ENCODE peak calls at places on chromosomes 2 and 18, in four cellular contexts. One of them, this sample, is unnamed.

GRCh38 chr18:78914586-78914935 is 65.1 kb upstream of the SALL3 start:
- DNase-seq in T-helper 9 cell: no peak
- DNase-seq in EL: no peak
- DNase-seq in IMR-90: no peak
- DNase-seq in this sample: no peak

GRCh38 chr2:233473386-233473791 is 93.2 kb downstream of the USP40 start:
- DNase-seq in T-helper 9 cell: no peak
- DNase-seq in EL: no peak
- DNase-seq in IMR-90: no peak
- DNase-seq in this sample: no peak

GRCh38 chr2:216620806-216621205 is 12.4 kb upstream of the IGFBP2 start:
- DNase-seq in T-helper 9 cell: no peak
- DNase-seq in EL: no peak
- DNase-seq in IMR-90: peak; percentile 39
- DNase-seq in this sample: no peak

GRCh38 chr2:190701586-190701985 is 52.7 kb downstream of the NAB1 start:
- DNase-seq in T-helper 9 cell: no peak
- DNase-seq in EL: no peak
- DNase-seq in IMR-90: no peak
- DNase-seq in this sample: no peak

GRCh38 chr2:96119389-96119751 is 3.0 kb upstream of the ADRA2B start:
- DNase-seq in T-helper 9 cell: no peak
- DNase-seq in EL: no peak
- DNase-seq in IMR-90: no peak
- DNase-seq in this sample: no peak

GRCh38 chr18:354456-354855 is 86.6 kb upstream of the THOC1 start:
- DNase-seq in T-helper 9 cell: no peak
- DNase-seq in EL: no peak
- DNase-seq in IMR-90: no peak
- DNase-seq in this sample: no peak

GRCh38 chr18:75226956-75227316 is 16.3 kb downstream of the TSHZ1 start:
- DNase-seq in T-helper 9 cell: no peak
- DNase-seq in EL: no peak
- DNase-seq in IMR-90: no peak
- DNase-seq in this sample: no peak

GRCh38 chr2:132392211-132392610 is 24.4 kb upstream of the GPR39 start:
- DNase-seq in T-helper 9 cell: no peak
- DNase-seq in EL: peak; percentile 4
- DNase-seq in IMR-90: no peak
- DNase-seq in this sample: no peak

GRCh38 chr18:45106331-45106774 is 425.7 kb downstream of the SETBP1 start:
- DNase-seq in T-helper 9 cell: no peak
- DNase-seq in EL: peak; percentile 4
- DNase-seq in IMR-90: no peak
- DNase-seq in this sample: peak; percentile 17

GRCh38 chr2:8089596-8089995 is 592.3 kb upstream of the ID2 start:
- DNase-seq in T-helper 9 cell: no peak
- DNase-seq in EL: peak; percentile 80
- DNase-seq in IMR-90: peak; percentile 90
- DNase-seq in this sample: no peak

GRCh38 chr2:74502720-74503505 is 3.5 kb upstream of the LBX2 start:
- DNase-seq in T-helper 9 cell: no peak
- DNase-seq in EL: peak; percentile 85
- DNase-seq in IMR-90: peak; percentile 84
- DNase-seq in this sample: peak; percentile 55

GRCh38 chr2:118227698-118228508 is 139.6 kb downstream of the INSIG2 start:
- DNase-seq in T-helper 9 cell: no peak
- DNase-seq in EL: no peak
- DNase-seq in IMR-90: no peak
- DNase-seq in this sample: no peak

GRCh38 chr2:196449083-196449482 is 190.4 kb upstream of the CCDC150 start:
- DNase-seq in T-helper 9 cell: no peak
- DNase-seq in EL: no peak
- DNase-seq in IMR-90: no peak
- DNase-seq in this sample: no peak

This sample was measured in memory B cell.